ENCODE peak calls at places on chromosome 4, in four cellular contexts. One of them, this sample, is unnamed.

GRCh38 chr4:182916483-182917181 is 554 bp downstream of the DCTD start:
- DNase-seq in activated CD4-positive, alpha-beta T cell treated with anti-CD3 and anti-CD28 coated beads, Interleukin-2, amount 10 ng/mL, durations not matched to agents 7 days and 5 days: peak; percentile 27
- DNase-seq in HCEC 1CT: peak; percentile 51
- DNase-seq in AG04450: no peak
- DNase-seq in this sample: peak; percentile 13

GRCh38 chr4:8525383-8526120 is 54.6 kb upstream of the GPR78 start:
- DNase-seq in activated CD4-positive, alpha-beta T cell treated with anti-CD3 and anti-CD28 coated beads, Interleukin-2, amount 10 ng/mL, durations not matched to agents 7 days and 5 days: no peak
- DNase-seq in HCEC 1CT: no peak
- DNase-seq in AG04450: no peak
- DNase-seq in this sample: no peak

GRCh38 chr4:38529189-38530115 is 134.5 kb upstream of the KLF3 start:
- DNase-seq in activated CD4-positive, alpha-beta T cell treated with anti-CD3 and anti-CD28 coated beads, Interleukin-2, amount 10 ng/mL, durations not matched to agents 7 days and 5 days: peak; percentile 61
- DNase-seq in HCEC 1CT: no peak
- DNase-seq in AG04450: no peak
- DNase-seq in this sample: peak; percentile 55

GRCh38 chr4:74338792-74339333 is 26.1 kb upstream of the EREG start:
- DNase-seq in activated CD4-positive, alpha-beta T cell treated with anti-CD3 and anti-CD28 coated beads, Interleukin-2, amount 10 ng/mL, durations not matched to agents 7 days and 5 days: no peak
- DNase-seq in HCEC 1CT: peak; percentile 20
- DNase-seq in AG04450: no peak
- DNase-seq in this sample: no peak

GRCh38 chr4:74038161-74039064 is at the start of gene CXCL3:
- DNase-seq in activated CD4-positive, alpha-beta T cell treated with anti-CD3 and anti-CD28 coated beads, Interleukin-2, amount 10 ng/mL, durations not matched to agents 7 days and 5 days: peak; percentile 8
- DNase-seq in HCEC 1CT: peak; percentile 53
- DNase-seq in AG04450: no peak
- DNase-seq in this sample: no peak

GRCh38 chr4:53780736-53781400 is 189.6 kb upstream of the LNX1 start:
- DNase-seq in activated CD4-positive, alpha-beta T cell treated with anti-CD3 and anti-CD28 coated beads, Interleukin-2, amount 10 ng/mL, durations not matched to agents 7 days and 5 days: no peak
- DNase-seq in HCEC 1CT: peak; percentile 17
- DNase-seq in AG04450: no peak
- DNase-seq in this sample: no peak

GRCh38 chr4:183405371-183405770 is 39.1 kb upstream of the CDKN2AIP start:
- DNase-seq in activated CD4-positive, alpha-beta T cell treated with anti-CD3 and anti-CD28 coated beads, Interleukin-2, amount 10 ng/mL, durations not matched to agents 7 days and 5 days: no peak
- DNase-seq in HCEC 1CT: no peak
- DNase-seq in AG04450: no peak
- DNase-seq in this sample: no peak

GRCh38 chr4:100679926-100680325 is 162.1 kb upstream of the EMCN start:
- DNase-seq in activated CD4-positive, alpha-beta T cell treated with anti-CD3 and anti-CD28 coated beads, Interleukin-2, amount 10 ng/mL, durations not matched to agents 7 days and 5 days: no peak
- DNase-seq in HCEC 1CT: no peak
- DNase-seq in AG04450: no peak
- DNase-seq in this sample: no peak

GRCh38 chr4:145177511-145177905 is 2.9 kb downstream of the OTUD4 start:
- DNase-seq in activated CD4-positive, alpha-beta T cell treated with anti-CD3 and anti-CD28 coated beads, Interleukin-2, amount 10 ng/mL, durations not matched to agents 7 days and 5 days: no peak
- DNase-seq in HCEC 1CT: no peak
- DNase-seq in AG04450: no peak
- DNase-seq in this sample: no peak

GRCh38 chr4:23932935-23933334 is 43.1 kb upstream of the PPARGC1A start:
- DNase-seq in activated CD4-positive, alpha-beta T cell treated with anti-CD3 and anti-CD28 coated beads, Interleukin-2, amount 10 ng/mL, durations not matched to agents 7 days and 5 days: no peak
- DNase-seq in HCEC 1CT: no peak
- DNase-seq in AG04450: no peak
- DNase-seq in this sample: no peak

GRCh38 chr4:14749910-14750309 is 252.4 kb upstream of the CPEB2 start:
- DNase-seq in activated CD4-positive, alpha-beta T cell treated with anti-CD3 and anti-CD28 coated beads, Interleukin-2, amount 10 ng/mL, durations not matched to agents 7 days and 5 days: no peak
- DNase-seq in HCEC 1CT: peak; percentile 31
- DNase-seq in AG04450: no peak
- DNase-seq in this sample: no peak

GRCh38 chr4:147479376-147479775 is 1.5 kb upstream of the EDNRA start:
- DNase-seq in activated CD4-positive, alpha-beta T cell treated with anti-CD3 and anti-CD28 coated beads, Interleukin-2, amount 10 ng/mL, durations not matched to agents 7 days and 5 days: no peak
- DNase-seq in HCEC 1CT: no peak
- DNase-seq in AG04450: no peak
- DNase-seq in this sample: no peak

GRCh38 chr4:139266583-139267257 is 13.3 kb downstream of the MGARP start:
- DNase-seq in activated CD4-positive, alpha-beta T cell treated with anti-CD3 and anti-CD28 coated beads, Interleukin-2, amount 10 ng/mL, durations not matched to agents 7 days and 5 days: peak; percentile 76
- DNase-seq in HCEC 1CT: peak; percentile 64
- DNase-seq in AG04450: no peak
- DNase-seq in this sample: peak; percentile 64

GRCh38 chr4:47837582-47838294 is at the start of gene CORIN:
- DNase-seq in activated CD4-positive, alpha-beta T cell treated with anti-CD3 and anti-CD28 coated beads, Interleukin-2, amount 10 ng/mL, durations not matched to agents 7 days and 5 days: no peak
- DNase-seq in HCEC 1CT: no peak
- DNase-seq in AG04450: no peak
- DNase-seq in this sample: no peak

GRCh38 chr4:4423706-4424498 is 37.0 kb downstream of the NSG1 start:
- DNase-seq in activated CD4-positive, alpha-beta T cell treated with anti-CD3 and anti-CD28 coated beads, Interleukin-2, amount 10 ng/mL, durations not matched to agents 7 days and 5 days: no peak
- DNase-seq in HCEC 1CT: no peak
- DNase-seq in AG04450: no peak
- DNase-seq in this sample: no peak

GRCh38 chr4:83490876-83491450 is 6.1 kb upstream of the ABRAXAS1 start:
- DNase-seq in activated CD4-positive, alpha-beta T cell treated with anti-CD3 and anti-CD28 coated beads, Interleukin-2, amount 10 ng/mL, durations not matched to agents 7 days and 5 days: peak; percentile 33
- DNase-seq in HCEC 1CT: peak; percentile 27
- DNase-seq in AG04450: no peak
- DNase-seq in this sample: peak; percentile 46

GRCh38 chr4:148270600-148270999 is 171.6 kb downstream of the NR3C2 start:
- DNase-seq in activated CD4-positive, alpha-beta T cell treated with anti-CD3 and anti-CD28 coated beads, Interleukin-2, amount 10 ng/mL, durations not matched to agents 7 days and 5 days: no peak
- DNase-seq in HCEC 1CT: no peak
- DNase-seq in AG04450: no peak
- DNase-seq in this sample: no peak

GRCh38 chr4:54945838-54946237 is 179.6 kb downstream of the KDR start:
- DNase-seq in activated CD4-positive, alpha-beta T cell treated with anti-CD3 and anti-CD28 coated beads, Interleukin-2, amount 10 ng/mL, durations not matched to agents 7 days and 5 days: no peak
- DNase-seq in HCEC 1CT: no peak
- DNase-seq in AG04450: no peak
- DNase-seq in this sample: no peak

GRCh38 chr4:102869569-102870227 is 906 bp downstream of the CISD2 start:
- DNase-seq in activated CD4-positive, alpha-beta T cell treated with anti-CD3 and anti-CD28 coated beads, Interleukin-2, amount 10 ng/mL, durations not matched to agents 7 days and 5 days: no peak
- DNase-seq in HCEC 1CT: no peak
- DNase-seq in AG04450: no peak
- DNase-seq in this sample: no peak

GRCh38 chr4:24671824-24672223 is 87.5 kb upstream of the DHX15 start:
- DNase-seq in activated CD4-positive, alpha-beta T cell treated with anti-CD3 and anti-CD28 coated beads, Interleukin-2, amount 10 ng/mL, durations not matched to agents 7 days and 5 days: no peak
- DNase-seq in HCEC 1CT: no peak
- DNase-seq in AG04450: no peak
- DNase-seq in this sample: no peak

GRCh38 chr4:124318292-124318691 is 394.2 kb downstream of the ANKRD50 start:
- DNase-seq in activated CD4-positive, alpha-beta T cell treated with anti-CD3 and anti-CD28 coated beads, Interleukin-2, amount 10 ng/mL, durations not matched to agents 7 days and 5 days: no peak
- DNase-seq in HCEC 1CT: no peak
- DNase-seq in AG04450: no peak
- DNase-seq in this sample: no peak

GRCh38 chr4:100869266-100869665 is 351.4 kb upstream of the EMCN start:
- DNase-seq in activated CD4-positive, alpha-beta T cell treated with anti-CD3 and anti-CD28 coated beads, Interleukin-2, amount 10 ng/mL, durations not matched to agents 7 days and 5 days: no peak
- DNase-seq in HCEC 1CT: no peak
- DNase-seq in AG04450: no peak
- DNase-seq in this sample: no peak

GRCh38 chr4:98232202-98232601 is 29.0 kb upstream of the RAP1GDS1 start:
- DNase-seq in activated CD4-positive, alpha-beta T cell treated with anti-CD3 and anti-CD28 coated beads, Interleukin-2, amount 10 ng/mL, durations not matched to agents 7 days and 5 days: no peak
- DNase-seq in HCEC 1CT: peak; percentile 2
- DNase-seq in AG04450: no peak
- DNase-seq in this sample: no peak

GRCh38 chr4:120080533-120080932 is 13.9 kb upstream of the MAD2L1 start:
- DNase-seq in activated CD4-positive, alpha-beta T cell treated with anti-CD3 and anti-CD28 coated beads, Interleukin-2, amount 10 ng/mL, durations not matched to agents 7 days and 5 days: no peak
- DNase-seq in HCEC 1CT: no peak
- DNase-seq in AG04450: no peak
- DNase-seq in this sample: no peak

GRCh38 chr4:791201-791865 is 34.6 kb downstream of the CPLX1 start:
- DNase-seq in activated CD4-positive, alpha-beta T cell treated with anti-CD3 and anti-CD28 coated beads, Interleukin-2, amount 10 ng/mL, durations not matched to agents 7 days and 5 days: no peak
- DNase-seq in HCEC 1CT: no peak
- DNase-seq in AG04450: no peak
- DNase-seq in this sample: no peak